ENCODE peak calls at places on chromosomes 2 and 18, in nine cellular contexts. Q is tibial artery; F is WERI-Rb-1; I is CD8-positive, alpha-beta T cell; X is fibroblast of mammary gland; E is cardiac muscle cell; U is heart right ventricle; G is AG04449; H is endodermal cell. R is an unnamed sample.

GRCh38 chr2:43905388-43905803 is 66.6 kb downstream of the ABCG8 start:
- DNase-seq in Q (no peak), F (no peak), I (no peak), X (no peak), E (no peak), U (no peak), G (no peak), H (no peak), R (no peak)

GRCh38 chr18:58856881-58857280 is 7.8 kb upstream of the ZNF532 start:
- DNase-seq in Q (peak; percentile 35), F (no peak), I (no peak), X (peak; percentile 70), E (no peak), U (no peak), G (no peak), H (no peak), R (peak; percentile 70)

GRCh38 chr2:11669454-11670291 is at the start of gene NTSR2:
- DNase-seq in Q (no peak), F (peak; percentile 5), I (no peak), X (peak; percentile 57), E (peak; percentile 74), U (peak; percentile 55), G (no peak), H (peak; percentile 94), R (peak; percentile 79)

GRCh38 chr2:112150851-112151250 is 12.7 kb downstream of the FBLN7 start:
- DNase-seq in Q (peak; percentile 43), F (no peak), I (no peak), X (no peak), E (no peak), U (no peak), G (no peak), H (peak; percentile 24), R (no peak)

GRCh38 chr18:46542545-46542944 is 114.5 kb downstream of the LOXHD1 start:
- DNase-seq in Q (no peak), F (peak; percentile 55), I (no peak), X (peak; percentile 2), E (peak; percentile 3), U (no peak), G (no peak), H (peak; percentile 70), R (no peak)

GRCh38 chr18:3869848-3870247 is 419.9 kb downstream of the TGIF1 start:
- DNase-seq in Q (no peak), F (no peak), I (no peak), X (peak; percentile 83), E (peak; percentile 83), U (no peak), G (no peak), H (no peak), R (no peak)

GRCh38 chr2:11855120-11855760 is 108.8 kb downstream of the LPIN1 start:
- DNase-seq in Q (no peak), F (peak; percentile 39), I (no peak), X (no peak), E (no peak), U (no peak), G (no peak), H (no peak), R (no peak)

GRCh38 chr2:162317058-162317742 is 1.3 kb downstream of the IFIH1 start:
- DNase-seq in Q (no peak), F (no peak), I (no peak), X (no peak), E (no peak), U (no peak), G (no peak), H (no peak), R (no peak)

GRCh38 chr2:217249490-217250451 is 389.9 kb upstream of the TNP1 start:
- DNase-seq in Q (peak; percentile 78), F (peak; percentile 89), I (no peak), X (no peak), E (no peak), U (no peak), G (no peak), H (no peak), R (no peak)

GRCh38 chr2:5590836-5591235 is 101.3 kb upstream of the SOX11 start:
- DNase-seq in Q (no peak), F (no peak), I (no peak), X (no peak), E (no peak), U (no peak), G (no peak), H (no peak), R (no peak)

DNA sequence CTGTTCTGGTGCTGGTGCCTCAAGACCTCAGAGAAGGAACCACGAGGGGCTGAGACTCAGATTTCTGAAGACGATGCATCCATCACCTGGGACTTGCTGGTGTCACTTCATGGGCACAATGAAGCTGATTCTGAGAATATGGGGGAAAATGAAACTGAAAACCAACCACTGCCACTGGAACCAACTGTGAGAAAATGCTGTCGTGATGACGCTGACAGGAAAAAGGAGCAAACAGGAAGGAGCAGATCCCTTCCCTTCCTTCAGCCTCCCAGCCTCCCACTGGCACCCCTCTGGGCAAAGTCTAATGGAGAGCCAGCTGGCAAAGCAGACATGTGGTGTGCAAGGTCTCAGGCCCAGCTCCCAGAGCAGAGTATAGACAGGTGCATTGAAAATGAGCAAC is 109.7 kb downstream of the FOXI3 start:
- DNase-seq in Q (no peak), F (no peak), I (no peak), X (no peak), E (no peak), U (no peak), G (no peak), H (no peak), R (peak; percentile 21)
- H3K4me3 ChIP-seq in Q (no peak overlapping the region), F (no peak overlapping the region), I (no peak overlapping the region), X (no peak overlapping the region), E (no peak overlapping the region), U (no peak overlapping the region), G (no peak overlapping the region), H (no peak overlapping the region), R (no peak overlapping the region)

DNA sequence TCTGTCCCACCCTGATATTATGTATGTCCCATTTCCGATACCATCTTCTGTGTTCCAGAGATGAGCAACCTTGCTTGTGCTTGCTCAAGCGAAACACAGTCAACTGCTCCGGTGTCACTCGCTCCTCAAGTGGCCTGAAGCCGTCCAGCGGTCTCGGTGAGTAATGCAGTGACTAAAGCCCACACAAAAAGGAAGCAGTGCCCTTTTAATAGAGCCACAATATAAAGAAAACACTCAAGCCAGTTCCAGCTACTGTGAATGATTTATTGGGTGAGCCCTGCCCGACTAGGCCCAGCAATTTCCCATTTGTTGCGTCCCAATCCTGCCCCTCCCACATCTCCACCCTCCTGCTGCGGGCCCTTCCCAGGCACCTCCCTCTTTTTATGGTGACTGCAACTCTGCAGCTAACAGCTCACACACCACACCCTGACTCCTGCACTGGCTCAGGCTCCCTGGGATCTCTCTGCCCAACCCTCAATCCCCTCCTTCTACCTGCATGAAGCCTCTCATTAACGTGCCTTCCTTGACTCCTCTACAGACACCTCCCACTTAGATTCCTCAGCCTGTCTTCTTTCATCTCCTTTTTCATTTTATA is 44.2 kb upstream of the DSC1 start:
- DNase-seq in Q (peak; percentile 84), F (no peak), I (no peak), X (peak; percentile 12), E (no peak), U (peak; percentile 39), G (no peak), H (peak; percentile 77), R (peak; percentile 11)
- H3K4me3 ChIP-seq in Q (no peak overlapping the region), F (no peak overlapping the region), I (no peak overlapping the region), X (no peak overlapping the region), E (no peak overlapping the region), U (no peak overlapping the region), G (no peak overlapping the region), H (no peak overlapping the region), R (no peak overlapping the region)

GRCh38 chr2:120230515-120231471 is 7.6 kb upstream of the TMEM185B start:
- DNase-seq in Q (peak; percentile 42), F (no peak), I (no peak), X (no peak), E (no peak), U (no peak), G (no peak), H (no peak), R (no peak)

GRCh38 chr2:120231974-120232635 is 8.9 kb upstream of the TMEM185B start:
- DNase-seq in Q (peak; percentile 59), F (no peak), I (peak; percentile 64), X (peak; percentile 50), E (no peak), U (no peak), G (no peak), H (no peak), R (no peak)

GRCh38 chr2:120229341-120229740 is 6.1 kb upstream of the TMEM185B start:
- DNase-seq in Q (peak; percentile 16), F (no peak), I (no peak), X (no peak), E (no peak), U (no peak), G (no peak), H (no peak), R (no peak)

GRCh38 chr2:120233292-120233691 is 10.1 kb upstream of the TMEM185B start:
- DNase-seq in Q (no peak), F (no peak), I (no peak), X (no peak), E (no peak), U (no peak), G (no peak), H (no peak), R (no peak)

GRCh38 chr2:120231564-120231973 is 8.4 kb upstream of the TMEM185B start:
- DNase-seq in Q (peak; percentile 41), F (no peak), I (peak; percentile 31), X (no peak), E (no peak), U (no peak), G (no peak), H (no peak), R (no peak)
- H3K4me3 ChIP-seq in Q (peak overlapping the region; percentile 41), F (no peak overlapping the region), I (peak overlapping the region; percentile 59), X (no peak overlapping the region), E (no peak overlapping the region), U (no peak overlapping the region), G (no peak overlapping the region), H (no peak overlapping the region), R (no peak overlapping the region)

GRCh38 chr2:214311931-214312749 is 98.7 kb upstream of the VWC2L start:
- DNase-seq in Q (no peak), F (no peak), I (no peak), X (peak; percentile 6), E (no peak), U (no peak), G (no peak), H (no peak), R (no peak)

GRCh38 chr2:214311031-214311533 is 99.8 kb upstream of the VWC2L start:
- DNase-seq in Q (no peak), F (peak; percentile 19), I (no peak), X (no peak), E (no peak), U (no peak), G (no peak), H (peak; percentile 77), R (peak; percentile 1)

GRCh38 chr2:214320211-214320610 is 90.6 kb upstream of the VWC2L start:
- DNase-seq in Q (no peak), F (no peak), I (no peak), X (no peak), E (no peak), U (no peak), G (no peak), H (no peak), R (no peak)

GRCh38 chr2:214310319-214310718 is 100.5 kb upstream of the VWC2L start:
- DNase-seq in Q (no peak), F (no peak), I (no peak), X (no peak), E (no peak), U (no peak), G (no peak), H (peak; percentile 63), R (no peak)

DNA sequence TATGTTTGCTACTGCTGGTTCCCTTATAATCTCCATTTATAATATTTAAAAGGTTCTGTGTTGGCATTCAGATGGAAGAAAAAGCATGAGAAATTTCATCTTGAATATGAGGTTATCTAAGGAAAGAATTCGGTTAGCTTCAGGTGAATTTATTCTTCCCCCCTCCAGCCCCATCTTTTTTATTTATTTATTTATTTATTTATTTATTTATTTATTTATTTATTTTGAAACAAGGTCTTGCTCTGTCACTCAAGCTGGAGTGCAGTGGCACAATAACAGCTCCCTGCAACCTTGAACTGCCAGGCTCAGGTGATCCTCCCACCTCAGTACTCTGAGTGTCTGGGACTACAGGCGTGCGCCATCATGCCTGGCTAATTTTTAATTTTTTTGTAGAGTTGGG is 95.5 kb upstream of the VWC2L start:
- DNase-seq in Q (no peak), F (no peak), I (no peak), X (no peak), E (no peak), U (no peak), G (no peak), H (no peak), R (no peak)
- H3K4me3 ChIP-seq in Q (no peak overlapping the region), F (no peak overlapping the region), I (no peak overlapping the region), X (no peak overlapping the region), E (no peak overlapping the region), U (no peak overlapping the region), G (no peak overlapping the region), H (no peak overlapping the region), R (no peak overlapping the region)